ENCODE peak calls at places on chromosome 13, in eight cellular contexts. E is AML-193; X is substantia nigra; V is CD4-positive, CD25-positive, alpha-beta regulatory T cell; R is adipocyte; J is kidney tubule cell; S is SK-N-SH; T is cardiac fibroblast. N is an unnamed sample.

GRCh38 chr13:41428155-41428554 is 29.2 kb upstream of the RGCC start:
- DNase-seq in E (no peak), X (no peak), V (peak), R (peak), J (no peak), S (peak), T (no peak), N (no peak)

GRCh38 chr13:51276684-51277083 is 54.5 kb downstream of the FAM124A start:
- DNase-seq in E (no peak), X (no peak), V (no peak), R (no peak), J (peak), S (no peak), T (peak), N (no peak)

GRCh38 chr13:19324325-19324724 is 142.7 kb upstream of the TUBA3C start:
- DNase-seq in E (no peak), X (no peak), V (no peak), R (no peak), J (no peak), S (no peak), T (no peak), N (no peak)

GRCh38 chr13:106038752-106039151 is 496.7 kb downstream of the EFNB2 start:
- DNase-seq in E (no peak), X (no peak), V (no peak), R (peak), J (peak), S (no peak), T (peak), N (peak)

GRCh38 chr13:56378566-56378965 is 762.2 kb upstream of the PRR20A start:
- DNase-seq in E (no peak), X (no peak), V (no peak), R (no peak), J (peak), S (no peak), T (no peak), N (peak)

GRCh38 chr13:59450218-59450617 is 713.5 kb downstream of the DIAPH3 start:
- DNase-seq in E (no peak), X (no peak), V (no peak), R (no peak), J (no peak), S (peak), T (no peak), N (no peak)

GRCh38 chr13:109840201-109840892 is 54.0 kb upstream of the IRS2 start:
- DNase-seq in E (no peak), X (no peak), V (peak), R (peak), J (peak), S (no peak), T (peak), N (peak)

GRCh38 chr13:112910016-112910415 is 59.0 kb upstream of the MCF2L start:
- DNase-seq in E (no peak), X (no peak), V (no peak), R (no peak), J (no peak), S (no peak), T (no peak), N (no peak)

GRCh38 chr13:30737511-30738342 is 2.4 kb downstream of the ALOX5AP start:
- DNase-seq in E (peak), X (no peak), V (no peak), R (no peak), J (no peak), S (no peak), T (no peak), N (no peak)

GRCh38 chr13:48561461-48562224 is 28.8 kb upstream of the RCBTB2 start:
- DNase-seq in E (peak), X (no peak), V (peak), R (no peak), J (no peak), S (peak), T (no peak), N (no peak)

GRCh38 chr13:42490676-42491075 is 83.3 kb upstream of the TNFSF11 start:
- DNase-seq in E (no peak), X (no peak), V (no peak), R (no peak), J (peak), S (no peak), T (no peak), N (no peak)

GRCh38 chr13:35876601-35877000 is 254.6 kb downstream of the DCLK1 start:
- DNase-seq in E (no peak), X (no peak), V (no peak), R (peak), J (no peak), S (no peak), T (no peak), N (no peak)